ENCODE peak calls at places on chromosomes 13 and 19, in six cellular contexts. R, H, E, Q, O and M are unnamed samples. For H3K36me3 and H3K4me1, the result is how much of the 10 kb centered on the place peaks cover.

GRCh38 chr19:6678690-6679109 is 8.7 kb upstream of the TNFSF14 start:
- DNase-seq in H (no peak), O (no peak), Q (no peak), R (peak), E (no peak), M (no peak)

GRCh38 chr13:31090921-31091624 is 70.6 kb downstream of the HSPH1 start:
- DNase-seq in O (no peak), E (no peak), Q (no peak), R (no peak), H (no peak), M (no peak)

GRCh38 chr19:30328096-30328495 is 44.1 kb upstream of the ZNF536 start:
- DNase-seq in H (no peak), R (no peak), E (no peak), Q (no peak), O (no peak), M (no peak)

GRCh38 chr19:22608441-22608840 is 25.7 kb upstream of the ZNF492 start:
- DNase-seq in O (no peak), H (no peak), Q (no peak), R (no peak), E (no peak), M (no peak)

GRCh38 chr13:83765796-83766195 is 116.5 kb downstream of the SLITRK1 start:
- DNase-seq in E (no peak), R (no peak), Q (no peak), O (no peak), H (no peak), M (no peak)

GRCh38 chr19:56971230-56971629 is 130.7 kb upstream of the PEG3 start:
- DNase-seq in O (no peak), Q (no peak), R (no peak), H (no peak), E (no peak), M (no peak)

GRCh38 chr19:53102186-53102585 is 1.0 kb downstream of the ZNF160 start:
- DNase-seq in Q (no peak), O (no peak), H (no peak), R (peak), E (peak), M (no peak)

GRCh38 chr19:34841780-34842179 is 68.8 kb upstream of the ZNF599 start:
- DNase-seq in R (no peak), O (no peak), H (no peak), E (no peak), Q (no peak), M (no peak)

GRCh38 chr13:32334676-32335075 is 19.4 kb downstream of the BRCA2 start:
- DNase-seq in H (no peak), E (no peak), R (peak), O (no peak), Q (no peak), M (no peak)

GRCh38 chr13:87954116-87954515 is 282.9 kb downstream of the SLITRK5 start:
- DNase-seq in Q (no peak), R (no peak), H (no peak), E (no peak), O (no peak), M (no peak)

GRCh38 chr13:30292325-30292724 is 15.0 kb downstream of the KATNAL1 start:
- DNase-seq in E (peak), R (no peak), H (no peak), Q (no peak), O (no peak), M (no peak)

GRCh38 chr13:53112522-53112921 is 83.9 kb downstream of the OLFM4 start:
- DNase-seq in O (no peak), R (no peak), E (no peak), Q (no peak), H (no peak), M (no peak)

GRCh38 chr19:32067686-32068085 is 277.7 kb upstream of the ZNF507 start:
- DNase-seq in H (no peak), R (no peak), O (no peak), Q (no peak), E (no peak), M (no peak)

GRCh38 chr19:54297759-54298305 is 15.1 kb downstream of the LILRA5 start:
- DNase-seq in Q (no peak), E (no peak), O (no peak), H (no peak), R (no peak), M (no peak)

GRCh38 chr13:94825507-94825906 is 113.2 kb upstream of the SOX21 start:
- DNase-seq in O (peak), E (no peak), R (peak), H (peak), Q (peak), M (no peak)

GRCh38 chr13:94710881-94711560 is 1.3 kb downstream of the SOX21 start:
- DNase-seq in O (no peak), E (no peak), Q (no peak), H (no peak), R (no peak), M (no peak)

GRCh38 chr13:66673401-66673800 is 556.7 kb downstream of the PCDH9 start:
- DNase-seq in O (no peak), E (no peak), R (peak), Q (no peak), H (no peak), M (no peak)

GRCh38 chr19:42247631-42248199 is 5.3 kb upstream of the GSK3A start:
- DNase-seq in O (no peak), Q (peak), R (no peak), E (no peak), H (no peak), M (no peak)

GRCh38 chr13:28707629-28708427 is 10.9 kb downstream of the SLC46A3 start:
- DNase-seq in Q (no peak), R (peak), H (no peak), E (no peak), O (no peak), M (no peak)

GRCh38 chr19:35006342-35006998 is 6.3 kb downstream of the GRAMD1A start:
- DNase-seq in H (no peak), E (no peak), O (no peak), R (peak), Q (no peak), M (peak)

GRCh38 chr19:2197270-2197669 is 33.5 kb downstream of the DOT1L start:
- DNase-seq in R (no peak), E (no peak), O (no peak), H (no peak), Q (no peak), M (no peak)
- H3K36me3 ChIP-seq in R (half or more), E (half or more), O (under half), H (under half), Q (under half), M (half or more)

GRCh38 chr13:44816701-44817684 is 172.3 kb downstream of the NUFIP1 start:
- DNase-seq in Q (no peak), O (no peak), H (no peak), R (no peak), E (no peak), M (no peak)
- H3K4me1 ChIP-seq in Q (under half), O (under half), H (under half), R (under half), E (under half), M (under half)

GRCh38 chr19:10920781-10921180 is 7.7 kb downstream of the YIPF2 start:
- DNase-seq in E (no peak), R (no peak), O (peak), H (no peak), Q (no peak), M (no peak)

GRCh38 chr19:10923503-10924076 is 4.8 kb downstream of the YIPF2 start:
- DNase-seq in R (no peak), E (no peak), H (no peak), O (no peak), Q (no peak), M (no peak)

GRCh38 chr19:10921199-10921879 is 7.1 kb downstream of the YIPF2 start:
- DNase-seq in E (no peak), H (no peak), Q (no peak), O (no peak), R (no peak), M (no peak)

GRCh38 chr19:10922638-10923014 is 5.8 kb downstream of the YIPF2 start:
- DNase-seq in O (no peak), Q (no peak), H (no peak), R (no peak), E (no peak), M (no peak)

GRCh38 chr19:10921909-10922637 is 6.4 kb downstream of the YIPF2 start:
- DNase-seq in R (no peak), E (no peak), H (no peak), O (no peak), Q (no peak), M (no peak)
- H3K36me3 ChIP-seq in R (half or more), E (half or more), H (under half), O (half or more), Q (under half), M (half or more)

GRCh38 chr19:3660493-3661219 is 34.1 kb upstream of the CACTIN start:
- DNase-seq in H (no peak), E (no peak), R (no peak), O (no peak), Q (no peak), M (no peak)
- H3K4me1 ChIP-seq in H (under half), E (under half), R (under half), O (under half), Q (under half), M (under half)

GRCh38 chr19:9615828-9616227 is 5.2 kb downstream of the ZNF561 start:
- DNase-seq in E (no peak), Q (no peak), O (no peak), H (no peak), R (no peak), M (no peak)
- H3K36me3 ChIP-seq in E (half or more), Q (under half), O (half or more), H (under half), R (half or more), M (half or more)

GRCh38 chr19:13095393-13095784 is 7.3 kb downstream of the LYL1 start:
- DNase-seq in H (peak), R (no peak), Q (no peak), O (no peak), E (no peak), M (no peak)
- H3K4me1 ChIP-seq in H (under half), R (under half), Q (under half), O (under half), E (under half), M (half or more)

GRCh38 chr19:41205995-41206394 is 13.0 kb downstream of the CYP2S1 start:
- DNase-seq in O (no peak), H (no peak), E (no peak), Q (no peak), R (no peak), M (no peak)
- H3K36me3 ChIP-seq in O (under half), H (under half), E (under half), Q (under half), R (under half), M (under half)

DNA sequence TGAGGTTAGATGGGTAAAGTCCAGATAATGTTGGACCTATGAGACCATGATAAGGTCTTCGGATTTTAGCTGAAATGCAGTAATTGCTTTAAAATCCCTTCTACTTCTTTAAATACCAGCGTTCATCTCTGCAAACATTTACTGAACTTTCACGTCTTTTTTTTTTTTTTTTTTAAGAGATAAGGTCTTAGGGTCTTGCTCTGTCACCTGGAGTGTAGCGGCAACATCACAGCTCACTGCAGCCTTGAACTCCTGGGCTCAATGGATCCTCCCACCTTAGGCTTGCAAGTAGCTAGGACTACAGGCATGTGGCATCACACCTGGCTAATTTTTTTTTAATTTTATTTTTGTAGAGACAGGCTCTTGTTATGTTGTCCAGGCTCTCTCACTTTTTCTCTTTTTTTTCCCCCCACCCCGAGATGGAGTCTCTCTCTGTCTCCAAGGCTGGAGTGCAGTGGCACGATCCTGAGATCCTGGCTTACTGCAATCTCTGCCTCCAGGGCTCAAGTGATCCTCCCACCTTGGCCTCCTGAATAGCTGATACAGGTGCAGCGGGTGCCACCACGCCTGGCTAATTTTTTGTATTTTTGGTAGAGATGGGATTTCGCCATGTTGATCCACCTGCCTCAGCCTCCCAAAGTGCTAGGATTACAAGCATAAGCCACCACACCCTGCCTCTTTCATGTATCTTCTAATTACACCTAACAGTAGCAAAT is 4.2 kb upstream of the WBP4 start:
- DNase-seq in E (no peak), H (no peak), Q (no peak), R (no peak), O (no peak), M (no peak)
- H3K4me1 ChIP-seq in E (half or more), H (under half), Q (under half), R (half or more), O (half or more), M (half or more)

DNA sequence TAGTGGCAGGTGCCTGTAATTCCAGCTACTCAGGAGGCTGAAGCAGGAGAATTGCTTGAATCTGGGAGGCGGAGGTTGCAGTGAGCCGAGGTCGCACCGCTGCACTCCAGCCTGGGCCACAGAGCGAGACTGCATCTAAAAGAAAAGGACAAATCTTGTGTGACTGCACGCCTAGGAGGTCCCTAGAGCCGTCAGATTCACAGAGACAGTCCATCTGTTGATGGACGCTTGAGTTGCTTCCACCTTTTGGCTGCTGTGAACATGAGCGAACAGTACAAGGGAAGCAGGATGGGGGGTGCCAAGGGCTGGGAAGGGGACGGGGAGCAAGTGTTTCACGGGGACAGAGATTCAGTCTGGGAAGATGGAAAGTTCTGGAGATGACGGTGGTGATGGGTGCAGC is 78.8 kb downstream of the GNG7 start:
- DNase-seq in R (no peak), H (peak), E (no peak), O (no peak), Q (no peak), M (no peak)
- H3K36me3 ChIP-seq in R (under half), H (under half), E (under half), O (under half), Q (under half), M (under half)

DNA sequence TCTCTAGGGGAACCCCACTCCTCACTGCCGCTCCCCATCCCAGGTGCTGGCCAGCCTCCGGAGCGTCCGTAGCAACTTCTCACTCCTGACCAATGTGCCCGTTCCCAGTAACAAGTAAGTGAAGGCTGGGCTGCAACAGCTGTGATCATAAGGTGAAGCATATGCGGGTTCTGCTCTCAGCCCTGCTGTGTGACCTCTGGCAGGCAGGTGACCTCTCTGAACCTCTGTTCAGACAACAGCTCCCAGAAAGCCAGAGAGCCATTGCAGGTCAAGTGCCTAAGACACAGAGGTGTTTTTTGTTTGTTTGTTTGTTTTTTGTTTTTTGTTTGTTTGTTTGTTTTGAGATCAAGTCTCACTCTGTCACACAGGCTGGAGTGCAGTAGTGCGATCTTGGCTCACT is 28.7 kb downstream of the PDE4A start:
- DNase-seq in H (no peak), O (no peak), E (no peak), R (no peak), Q (no peak), M (no peak)
- H3K4me1 ChIP-seq in H (under half), O (under half), E (under half), R (under half), Q (under half), M (under half)